ENCODE peak calls at places on chromosomes 3 and 15, in four cellular contexts. Y is mesenchymal stem cell, Q is spleen, T is neural progenitor cell. K is an unnamed sample.

GRCh38 chr3:107939621-107940236 is 151.1 kb downstream of the CD47 start:
- DNase-seq in T (no peak), Y (no peak), Q (no peak), K (no peak)

GRCh38 chr3:140545756-140546155 is 132.1 kb upstream of the TRIM42 start:
- DNase-seq in Q (no peak), Y (no peak), T (no peak), K (no peak)

GRCh38 chr3:66502267-66502874 is 1.5 kb upstream of the LRIG1 start:
- DNase-seq in Q (no peak), Y (no peak), T (no peak), K (no peak)

GRCh38 chr3:197482001-197482400 is 73.8 kb downstream of the BDH1 start:
- DNase-seq in T (peak; percentile 25), Y (peak; percentile 68), Q (no peak), K (no peak)

GRCh38 chr3:108345492-108346205 is 49.3 kb downstream of the HHLA2 start:
- DNase-seq in T (no peak), Y (no peak), Q (no peak), K (no peak)

GRCh38 chr3:188299713-188300112 is 145.8 kb downstream of the LPP start:
- DNase-seq in Y (peak; percentile 60), Q (no peak), T (no peak), K (no peak)

GRCh38 chr15:47824185-47824584 is 106.9 kb downstream of the SEMA6D start:
- DNase-seq in T (no peak), Q (no peak), Y (no peak), K (no peak)

GRCh38 chr3:64209866-64210609 is 15.2 kb downstream of the PRICKLE2 start:
- DNase-seq in T (no peak), Y (peak; percentile 77), Q (no peak), K (no peak)

GRCh38 chr3:65758438-65758837 is 280.3 kb downstream of the MAGI1 start:
- DNase-seq in Q (no peak), T (no peak), Y (no peak), K (no peak)

GRCh38 chr15:81087121-81087520 is 46.9 kb upstream of the CFAP161 start:
- DNase-seq in Q (no peak), T (no peak), Y (no peak), K (no peak)

GRCh38 chr3:64345351-64345750 is 120.1 kb upstream of the PRICKLE2 start:
- DNase-seq in T (no peak), Y (peak; percentile 93), Q (no peak), K (no peak)

GRCh38 chr3:174089592-174089991 is 692.0 kb downstream of the NLGN1 start:
- DNase-seq in T (no peak), Q (no peak), Y (no peak), K (no peak)

GRCh38 chr3:36714343-36714742 is 50.0 kb downstream of the DCLK3 start:
- DNase-seq in T (no peak), Q (no peak), Y (no peak), K (peak; percentile 10)

GRCh38 chr3:10534066-10534465 is 28.7 kb upstream of the ATP2B2 start:
- DNase-seq in T (no peak), Y (no peak), Q (no peak), K (no peak)

GRCh38 chr15:31261266-31262142 is 65.1 kb upstream of the KLF13 start:
- DNase-seq in Q (peak; percentile 70), Y (no peak), T (no peak), K (no peak)

GRCh38 chr3:150300847-150301517 is 107.1 kb upstream of the TSC22D2 start:
- DNase-seq in Q (no peak), Y (peak; percentile 44), T (no peak), K (no peak)

GRCh38 chr3:55885721-55886120 is 398.6 kb upstream of the WNT5A start:
- DNase-seq in Y (peak; percentile 84), T (no peak), Q (no peak), K (peak; percentile 52)

GRCh38 chr3:13191016-13191415 is 117.8 kb upstream of the IQSEC1 start:
- DNase-seq in Y (no peak), T (no peak), Q (no peak), K (no peak)

GRCh38 chr3:61563614-61564404 is 2.4 kb downstream of the PTPRG start:
- DNase-seq in Q (no peak), T (peak; percentile 55), Y (peak; percentile 18), K (no peak)

GRCh38 chr3:169668081-169668956 is 4.8 kb upstream of the MECOM start:
- DNase-seq in Y (peak; percentile 35), T (peak; percentile 75), Q (peak; percentile 76), K (no peak)

GRCh38 chr15:101698314-101698713 is 26.0 kb downstream of the TARS3 start:
- DNase-seq in Y (no peak), T (no peak), Q (no peak), K (no peak)

GRCh38 chr3:184544513-184544861 is 17.1 kb upstream of the EPHB3 start:
- DNase-seq in Y (no peak), T (no peak), Q (no peak), K (no peak)

GRCh38 chr3:139477710-139478640 is 1.7 kb upstream of the RBP2 start:
- DNase-seq in Q (no peak), Y (no peak), T (no peak), K (no peak)

GRCh38 chr15:74039656-74040010 is 42.7 kb downstream of the GOLGA6A start:
- DNase-seq in Y (no peak), T (no peak), Q (no peak), K (peak; percentile 63)

GRCh38 chr15:74038707-74039655 is 43.4 kb downstream of the GOLGA6A start:
- DNase-seq in Y (peak; percentile 18), Q (no peak), T (no peak), K (no peak)

GRCh38 chr15:74041777-74042435 is 40.4 kb downstream of the GOLGA6A start:
- DNase-seq in Q (no peak), Y (no peak), T (no peak), K (no peak)

GRCh38 chr15:74041311-74041756 is 41.0 kb downstream of the GOLGA6A start:
- DNase-seq in Q (no peak), Y (no peak), T (no peak), K (no peak)

DNA sequence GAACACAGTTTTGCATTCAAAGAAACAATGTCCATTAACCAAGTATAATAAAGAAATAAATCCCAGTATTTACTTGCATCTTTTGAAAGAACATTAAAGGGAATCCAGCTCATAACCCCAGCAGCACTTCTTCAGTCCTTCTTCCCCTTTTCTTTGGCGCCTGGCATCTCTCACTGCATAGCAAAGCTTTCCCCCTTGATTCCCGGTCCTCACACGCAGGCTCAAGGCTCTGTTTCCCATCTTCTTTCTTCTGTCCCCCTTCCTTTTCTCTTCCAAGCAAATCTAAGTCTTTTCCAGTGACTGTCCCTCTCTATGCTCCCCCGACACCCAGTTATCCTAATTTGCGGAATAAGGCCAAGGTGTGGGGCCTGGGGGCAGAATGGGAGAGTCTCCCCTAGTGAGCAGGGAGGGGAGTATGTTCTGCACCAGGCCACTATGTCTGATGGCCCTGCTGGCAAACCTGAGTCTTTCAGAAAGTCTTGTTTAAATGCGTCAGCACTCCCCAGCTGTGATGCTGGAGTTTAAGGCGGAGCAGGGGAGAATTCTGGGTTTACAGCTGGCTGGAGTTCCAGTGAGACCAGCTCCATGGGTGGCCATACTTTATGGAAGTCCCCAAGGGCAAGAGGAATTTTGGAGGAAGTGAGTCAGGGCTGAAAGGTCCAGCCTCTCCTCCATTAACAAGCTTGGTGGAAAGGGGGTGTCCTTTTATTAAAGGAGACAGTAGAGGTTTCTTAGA is 42.1 kb downstream of the GOLGA6A start:
- DNase-seq in T (peak; percentile 25), Q (no peak), Y (peak; percentile 93), K (peak; percentile 96)
- H3K4me1 ChIP-seq in T (peaks cover 6% of the 10 kb centered on the region), Q (no peaks in the 10 kb centered on the region), Y (peaks cover 39% of the 10 kb centered on the region), K (peaks cover 51% of the 10 kb centered on the region)

GRCh38 chr3:112974178-112974517 is 755 bp downstream of the CD200R1 start:
- DNase-seq in Y (no peak), T (no peak), Q (no peak), K (no peak)

GRCh38 chr3:112976001-112976400 is 1.1 kb upstream of the CD200R1 start:
- DNase-seq in Q (no peak), T (no peak), Y (no peak), K (no peak)

GRCh38 chr3:112974894-112975293 is at the start of gene CD200R1:
- DNase-seq in T (no peak), Y (no peak), Q (no peak), K (no peak)

GRCh38 chr3:112972158-112972557 is 2.7 kb downstream of the CD200R1 start:
- DNase-seq in Y (no peak), T (no peak), Q (no peak), K (no peak)

DNA sequence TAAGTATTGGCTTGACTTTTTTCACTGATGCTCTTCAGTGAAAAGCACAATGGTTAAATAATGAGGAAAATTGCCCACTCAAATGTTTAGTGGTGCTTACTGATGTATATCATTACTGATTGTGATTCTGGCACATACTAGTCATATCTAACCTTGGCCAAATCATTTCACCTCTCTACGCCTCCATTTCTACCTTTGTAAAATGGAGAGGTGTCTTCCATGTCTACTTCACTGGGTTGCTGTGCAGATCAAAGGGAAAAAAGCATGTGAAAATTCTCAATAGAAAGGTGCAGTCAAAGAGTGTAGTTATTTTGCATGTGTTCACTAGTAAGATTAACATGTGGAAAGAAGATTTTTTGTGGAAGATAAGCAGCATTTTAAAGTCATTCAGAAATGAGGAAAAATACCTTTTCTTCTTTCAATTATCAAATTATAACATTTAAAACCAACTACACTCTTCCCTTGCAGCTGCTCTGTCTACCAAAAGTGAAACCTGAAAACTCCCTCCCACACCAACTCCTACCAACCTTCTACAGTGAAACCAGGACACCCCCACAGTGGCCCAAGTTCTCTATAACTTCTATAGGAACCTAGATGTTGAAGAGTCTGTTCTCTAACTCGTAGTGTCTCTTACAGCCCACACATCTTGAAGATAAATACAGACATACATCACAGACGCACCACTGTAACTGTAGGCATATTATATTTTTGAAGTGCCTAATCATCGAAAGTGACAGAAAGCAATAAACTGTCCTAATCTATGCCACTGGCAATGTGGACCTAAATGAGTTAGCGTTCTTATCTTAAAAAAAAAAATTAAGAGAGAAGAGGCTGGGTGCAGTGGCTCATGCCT is 1.4 kb downstream of the CD200R1 start:
- DNase-seq in T (no peak), Q (no peak), Y (no peak), K (no peak)
- H3K4me3 ChIP-seq in T (no peak overlapping the region), Q (peak overlapping the region; percentile 40), Y (no peak overlapping the region), K (no peak overlapping the region)

GRCh38 chr15:85475317-85475701 is 94.9 kb downstream of the AKAP13 start:
- DNase-seq in Y (no peak), T (no peak), Q (no peak), K (no peak)

GRCh38 chr15:85475711-85476110 is 95.3 kb downstream of the AKAP13 start:
- DNase-seq in T (no peak), Y (no peak), Q (no peak), K (no peak)

GRCh38 chr15:85472349-85472748 is 91.9 kb downstream of the AKAP13 start:
- DNase-seq in T (no peak), Y (no peak), Q (no peak), K (no peak)

GRCh38 chr15:85474700-85475316 is 94.4 kb downstream of the AKAP13 start:
- DNase-seq in Q (no peak), T (no peak), Y (no peak), K (no peak)

GRCh38 chr15:85473455-85473854 is 93.1 kb downstream of the AKAP13 start:
- DNase-seq in T (no peak), Y (peak; percentile 71), Q (no peak), K (peak; percentile 57)
- H3K4me1 ChIP-seq in T (peaks cover 50% of the 10 kb centered on the region), Y (peaks cover 15% of the 10 kb centered on the region), Q (peaks cover 3% of the 10 kb centered on the region), K (peaks cover 45% of the 10 kb centered on the region)

GRCh38 chr3:71064976-71065763 is 518.4 kb downstream of the FOXP1 start:
- DNase-seq in Y (peak; percentile 72), Q (peak; percentile 92), T (peak; percentile 86), K (peak; percentile 76)

GRCh38 chr3:71066849-71067261 is 516.7 kb downstream of the FOXP1 start:
- DNase-seq in Q (no peak), T (peak; percentile 24), Y (peak; percentile 82), K (no peak)

GRCh38 chr3:71067977-71068376 is 515.6 kb downstream of the FOXP1 start:
- DNase-seq in T (no peak), Y (no peak), Q (no peak), K (no peak)

GRCh38 chr3:71065764-71066013 is 517.8 kb downstream of the FOXP1 start:
- DNase-seq in Y (no peak), T (no peak), Q (no peak), K (no peak)

GRCh38 chr3:71066356-71066755 is 517.2 kb downstream of the FOXP1 start:
- DNase-seq in Q (no peak), T (no peak), Y (no peak), K (peak; percentile 22)
- H3K4me3 ChIP-seq in Q (no peak overlapping the region), T (peak overlapping the region; percentile 66), Y (no peak overlapping the region), K (no peak overlapping the region)

K was measured in SJSA1.